ENCODE peak calls at places on chromosomes 11 and 22, in eight cellular contexts. S is body of pancreas, X is A549, H is K562, M is HCT116, F is esophagus muscularis mucosa, U is testis, B is stomach. I is an unnamed sample.
A peak's percentile ranks its signal among the peaks of the same experiment; 100 is the strongest.

GRCh38 chr11:115665958-115666357 is 161.7 kb upstream of the CADM1 start:
- DNase-seq in S (no peak), X (no peak), H (no peak), M (no peak), F (no peak), U (no peak), B (no peak), I (no peak)

GRCh38 chr22:36245805-36246356 is 6.6 kb upstream of the APOL2 start:
- DNase-seq in S (no peak), X (no peak), H (no peak), M (no peak), F (no peak), U (no peak), B (no peak), I (no peak)

GRCh38 chr11:7167976-7168740 is 79.4 kb downstream of the RBMXL2 start:
- DNase-seq in S (no peak), X (no peak), H (no peak), M (no peak), F (no peak), U (no peak), B (no peak), I (no peak)

GRCh38 chr11:72871089-72871488 is 56.9 kb downstream of the ATG16L2 start:
- DNase-seq in S (no peak), X (no peak), H (no peak), M (no peak), F (no peak), U (no peak), B (no peak), I (no peak)

GRCh38 chr11:75351541-75352416 is at the start of gene ARRB1:
- DNase-seq in S (peak; percentile 70), X (peak; percentile 30), H (peak; percentile 91), M (no peak), F (no peak), U (peak; percentile 53), B (peak; percentile 82), I (peak; percentile 48)

GRCh38 chr11:102983491-102983890 is 28.0 kb upstream of the MMP13 start:
- DNase-seq in S (no peak), X (no peak), H (no peak), M (no peak), F (no peak), U (no peak), B (no peak), I (no peak)

GRCh38 chr11:15806217-15806616 is 550.1 kb downstream of the SOX6 start:
- DNase-seq in S (no peak), X (no peak), H (no peak), M (no peak), F (peak; percentile 82), U (no peak), B (no peak), I (no peak)

GRCh38 chr11:112844530-112844929 is 116.7 kb upstream of the NCAM1 start:
- DNase-seq in S (no peak), X (no peak), H (no peak), M (no peak), F (peak; percentile 83), U (peak; percentile 27), B (no peak), I (no peak)

GRCh38 chr22:44181033-44181911 is 547 bp downstream of the PARVG start:
- DNase-seq in S (peak; percentile 40), X (no peak), H (no peak), M (no peak), F (no peak), U (no peak), B (peak; percentile 43), I (no peak)

GRCh38 chr11:35218956-35219355 is 80.0 kb downstream of the CD44 start:
- DNase-seq in S (no peak), X (no peak), H (no peak), M (no peak), F (no peak), U (no peak), B (no peak), I (no peak)

GRCh38 chr22:45968751-45969413 is 8.1 kb downstream of the WNT7B start:
- DNase-seq in S (no peak), X (no peak), H (no peak), M (peak; percentile 50), F (no peak), U (no peak), B (no peak), I (no peak)

GRCh38 chr22:50175191-50175461 is 4.6 kb downstream of the PANX2 start:
- DNase-seq in S (no peak), X (no peak), H (no peak), M (no peak), F (no peak), U (no peak), B (no peak), I (no peak)

GRCh38 chr22:50177537-50178470 is 7.3 kb downstream of the PANX2 start:
- DNase-seq in S (no peak), X (no peak), H (no peak), M (no peak), F (no peak), U (no peak), B (no peak), I (no peak)

GRCh38 chr22:50175921-50176849 is 5.7 kb downstream of the PANX2 start:
- DNase-seq in S (no peak), X (no peak), H (no peak), M (no peak), F (no peak), U (no peak), B (no peak), I (no peak)

GRCh38 chr22:50178471-50178864 is 7.2 kb upstream of the TRABD start:
- DNase-seq in S (no peak), X (no peak), H (no peak), M (no peak), F (no peak), U (no peak), B (no peak), I (no peak)

GRCh38 chr22:50176850-50177536 is 6.5 kb downstream of the PANX2 start:
- DNase-seq in S (no peak), X (no peak), H (no peak), M (no peak), F (no peak), U (no peak), B (no peak), I (no peak)
- H3K4me1 ChIP-seq in S (peaks cover under 1% of the 10 kb centered on the region), X (no peaks in the 10 kb centered on the region), H (peaks cover 55% of the 10 kb centered on the region), M (no peaks in the 10 kb centered on the region), F (no peaks in the 10 kb centered on the region), U (no peaks in the 10 kb centered on the region), B (no peaks in the 10 kb centered on the region), I (no peaks in the 10 kb centered on the region)

GRCh38 chr22:41348964-41349484 is 32.7 kb upstream of the TEF start:
- DNase-seq in S (no peak), X (no peak), H (no peak), M (no peak), F (no peak), U (no peak), B (no peak), I (no peak)
- TF ChIP-seq POLR2A in S (no peak), X (no peak), H (no peak), M (no peak), F (no peak), U (no peak), B (no peak), I (no peak)

GRCh38 chr22:19761022-19761499 is 483 bp downstream of the TBX1 start:
- DNase-seq in S (no peak), X (no peak), H (no peak), M (no peak), F (no peak), U (no peak), B (no peak), I (no peak)
- H3K4me3 ChIP-seq in S (no peak overlapping the region), X (peak overlapping the region; percentile 36), H (peak overlapping the region; percentile 36), M (no peak overlapping the region), F (peak overlapping the region; percentile 34), U (no peak overlapping the region), B (peak overlapping the region; percentile 42), I (peak overlapping the region; percentile 21)

GRCh38 chr11:64654439-64654838 is 63.4 kb downstream of the SLC22A12 start:
- DNase-seq in S (no peak), X (no peak), H (no peak), M (no peak), F (no peak), U (no peak), B (no peak), I (no peak)
- H3K4me1 ChIP-seq in S (peaks cover 4% of the 10 kb centered on the region), X (peaks cover 20% of the 10 kb centered on the region), H (peaks cover 38% of the 10 kb centered on the region), M (peaks cover 6% of the 10 kb centered on the region), F (peaks cover 8% of the 10 kb centered on the region), U (no peaks in the 10 kb centered on the region), B (peaks cover 10% of the 10 kb centered on the region), I (no peaks in the 10 kb centered on the region)

DNA sequence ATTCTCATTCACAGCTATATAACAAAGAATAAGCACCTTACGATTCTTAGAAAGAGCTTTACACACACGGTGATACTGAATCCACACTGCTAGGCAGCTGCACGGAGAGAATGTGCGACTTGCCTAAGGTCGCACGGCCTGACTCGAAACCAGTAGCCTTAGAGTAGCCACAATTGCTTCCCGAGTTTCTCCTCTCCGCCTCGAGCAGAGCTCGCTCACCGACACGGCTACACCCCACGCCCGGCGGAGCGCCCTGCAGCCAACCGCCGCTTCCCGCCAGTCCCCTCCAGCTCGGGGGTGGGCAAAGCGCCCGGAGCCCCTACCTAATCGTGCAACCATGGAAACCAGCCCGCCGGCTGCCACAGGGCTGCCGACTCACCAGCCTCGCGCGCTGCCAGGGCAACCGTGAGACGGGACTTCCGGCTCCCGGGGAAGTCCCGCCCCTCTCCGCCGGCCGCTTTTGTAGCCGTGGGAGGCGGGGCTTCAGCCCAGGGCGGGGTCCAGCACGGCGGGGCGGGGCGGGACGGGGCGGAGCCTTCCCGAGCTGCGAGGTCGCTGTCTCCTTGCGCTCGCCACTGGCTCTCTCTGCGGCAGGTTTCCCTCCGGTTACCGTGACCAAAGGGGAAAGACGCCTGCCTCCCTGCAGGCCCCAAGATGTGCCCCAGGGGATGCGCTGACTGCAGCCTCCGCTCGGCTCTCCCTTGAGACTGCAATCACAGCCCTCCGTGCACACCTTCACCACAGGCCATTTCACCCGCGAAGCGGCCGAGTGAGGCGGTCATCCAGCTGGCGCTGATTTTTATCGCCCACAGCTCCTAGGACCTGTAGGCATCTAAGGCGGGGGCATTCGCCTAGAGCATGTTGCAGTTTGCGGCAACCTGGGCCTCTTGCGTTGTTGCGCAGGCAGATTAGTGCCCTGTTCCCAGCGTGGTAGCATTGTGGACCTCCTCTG is 1.1 kb downstream of the BSCL2 start:
- DNase-seq in S (peak; percentile 96), X (peak; percentile 90), H (peak; percentile 96), M (peak; percentile 63), F (peak; percentile 98), U (peak; percentile 97), B (peak; percentile 97), I (peak; percentile 94)
- TF ChIP-seq POLR2A in S (no peak), X (peak; percentile 66), H (peak; percentile 79), M (no peak), F (no peak), U (no peak), B (no peak), I (peak; percentile 66)

I was measured in thyroid gland.